ENCODE peak calls at places on chromosomes 7 and 10, in six cellular contexts. W is naive thymus-derived CD8-positive, alpha-beta T cell; A is colonic mucosa; S is esophagus squamous epithelium; I is AG04449; H is ACHN. R is an unnamed sample.

GRCh38 chr10:2011106-2011716 is 273.9 kb upstream of the ADARB2 start:
- DNase-seq in W (no peak), A (no peak), S (no peak), I (no peak), H (no peak), R (no peak)

GRCh38 chr7:1663243-1663642 is 6.8 kb upstream of the ELFN1 start:
- DNase-seq in W (no peak), A (no peak), S (no peak), I (no peak), H (no peak), R (peak)

GRCh38 chr10:71742301-71743098 is 22.9 kb upstream of the C10orf105 start:
- DNase-seq in W (no peak), A (peak), S (no peak), I (no peak), H (no peak), R (no peak)

GRCh38 chr10:11358046-11358445 is 253.4 kb downstream of the USP6NL start:
- DNase-seq in W (no peak), A (no peak), S (no peak), I (no peak), H (no peak), R (no peak)

GRCh38 chr7:29194594-29195417 is at the start of gene CHN2:
- DNase-seq in W (peak), A (peak), S (no peak), I (no peak), H (peak), R (peak)

GRCh38 chr10:125030567-125031197 is 88.8 kb downstream of the ZRANB1 start:
- DNase-seq in W (no peak), A (no peak), S (no peak), I (no peak), H (no peak), R (no peak)

GRCh38 chr10:33876547-33877400 is 542.3 kb upstream of the NRP1 start:
- DNase-seq in W (no peak), A (peak), S (no peak), I (no peak), H (no peak), R (no peak)

GRCh38 chr10:71621263-71621751 is 98.3 kb downstream of the C10orf105 start:
- DNase-seq in W (no peak), A (no peak), S (no peak), I (no peak), H (peak), R (no peak)

GRCh38 chr10:1923586-1923985 is 186.3 kb upstream of the ADARB2 start:
- DNase-seq in W (no peak), A (no peak), S (no peak), I (no peak), H (no peak), R (no peak)

GRCh38 chr7:45220846-45221245 is 63.3 kb downstream of the RAMP3 start:
- DNase-seq in W (no peak), A (no peak), S (no peak), I (no peak), H (no peak), R (no peak)

GRCh38 chr7:12703881-12704280 is 16.4 kb downstream of the ARL4A start:
- DNase-seq in W (no peak), A (no peak), S (no peak), I (no peak), H (no peak), R (no peak)

GRCh38 chr7:140017543-140017942 is 45.2 kb downstream of the PARP12 start:
- DNase-seq in W (no peak), A (no peak), S (no peak), I (no peak), H (no peak), R (no peak)

GRCh38 chr7:150949971-150950491 is 28.1 kb downstream of the KCNH2 start:
- DNase-seq in W (no peak), A (no peak), S (no peak), I (no peak), H (no peak), R (no peak)

GRCh38 chr7:30877010-30877740 is 34.5 kb upstream of the AQP1 start:
- DNase-seq in W (no peak), A (no peak), S (no peak), I (no peak), H (no peak), R (no peak)

GRCh38 chr10:129579228-129579627 is 112.2 kb downstream of the MGMT start:
- DNase-seq in W (no peak), A (no peak), S (no peak), I (no peak), H (no peak), R (no peak)

GRCh38 chr7:102063736-102064135 is 222.9 kb upstream of the SH2B2 start:
- DNase-seq in W (no peak), A (peak), S (no peak), I (no peak), H (peak), R (no peak)

GRCh38 chr7:139471740-139472353 is 11.6 kb downstream of the KLRG2 start:
- DNase-seq in W (no peak), A (no peak), S (no peak), I (no peak), H (peak), R (no peak)

GRCh38 chr10:78706256-78706655 is 362.5 kb upstream of the ZMIZ1 start:
- DNase-seq in W (no peak), A (no peak), S (no peak), I (no peak), H (no peak), R (no peak)

GRCh38 chr10:6140141-6140841 is 51.5 kb downstream of the RBM17 start:
- DNase-seq in W (no peak), A (peak), S (no peak), I (no peak), H (peak), R (no peak)

GRCh38 chr10:25078659-25079429 is 62.4 kb downstream of the THNSL1 start:
- DNase-seq in W (no peak), A (peak), S (no peak), I (no peak), H (no peak), R (no peak)

GRCh38 chr7:50960621-50961310 is 178.1 kb upstream of the GRB10 start:
- DNase-seq in W (no peak), A (no peak), S (no peak), I (no peak), H (no peak), R (no peak)

GRCh38 chr7:72753781-72754180 is 74.2 kb downstream of the TYW1B start:
- DNase-seq in W (no peak), A (no peak), S (no peak), I (no peak), H (no peak), R (no peak)

GRCh38 chr10:3277566-3277965 is 105.0 kb upstream of the PITRM1 start:
- DNase-seq in W (no peak), A (no peak), S (no peak), I (no peak), H (no peak), R (no peak)

GRCh38 chr7:156816943-156817572 is 75.9 kb downstream of the LMBR1 start:
- DNase-seq in W (no peak), A (no peak), S (no peak), I (no peak), H (peak), R (no peak)

GRCh38 chr7:105654994-105655900 is 74.0 kb upstream of the EFCAB10 start:
- DNase-seq in W (no peak), A (no peak), S (no peak), I (no peak), H (peak), R (no peak)

GRCh38 chr7:259751-260405 is 30.1 kb upstream of the FOXL3 start:
- DNase-seq in W (no peak), A (no peak), S (no peak), I (no peak), H (no peak), R (no peak)

GRCh38 chr7:150657526-150657925 is 25.3 kb upstream of the GIMAP6 start:
- DNase-seq in W (no peak), A (no peak), S (no peak), I (no peak), H (no peak), R (no peak)

R was measured in activated gamma-delta T cell treated with Interleukin-2 at 50 U/mL for 16 hours.